ENCODE peak calls at places on chromosomes 7 and 10, in nine cellular contexts. O, Y, N, B, C, L, K, H and F are unnamed samples.

GRCh38 chr7:130417215-130417614 is 23.6 kb downstream of the CEP41 start:
- DNase-seq in N (no peak), C (no peak), H (peak), K (no peak), L (no peak), Y (no peak), B (no peak), O (no peak), F (no peak)

GRCh38 chr7:14690075-14690474 is 212.5 kb downstream of the DGKB start:
- DNase-seq in Y (no peak), N (no peak), H (no peak), B (no peak), C (no peak), O (no peak), L (no peak), K (no peak), F (no peak)

GRCh38 chr7:7585241-7585928 is 18.7 kb downstream of the MIOS start:
- DNase-seq in H (no peak), K (no peak), B (no peak), N (no peak), L (no peak), O (no peak), C (no peak), Y (no peak), F (no peak)

GRCh38 chr7:81789406-81790139 is 19.7 kb upstream of the HGF start:
- DNase-seq in C (no peak), Y (no peak), B (no peak), H (no peak), K (no peak), O (no peak), L (no peak), N (peak), F (no peak)

GRCh38 chr10:93954726-93955363 is 38.9 kb upstream of the PLCE1 start:
- DNase-seq in C (no peak), L (no peak), H (no peak), Y (no peak), O (no peak), B (no peak), K (no peak), N (peak), F (no peak)

GRCh38 chr7:4694653-4695335 is 12.7 kb downstream of the FOXK1 start:
- DNase-seq in H (no peak), C (no peak), L (peak), Y (no peak), O (no peak), B (no peak), N (peak), K (no peak), F (no peak)

GRCh38 chr10:62045765-62046521 is 144.4 kb downstream of the ARID5B start:
- DNase-seq in L (no peak), Y (no peak), O (no peak), K (no peak), N (peak), B (no peak), H (no peak), C (peak), F (no peak)

GRCh38 chr7:115232041-115232440 is 310.1 kb downstream of the MDFIC start:
- DNase-seq in O (no peak), L (no peak), B (no peak), H (no peak), N (peak), K (no peak), C (no peak), Y (no peak), F (no peak)

GRCh38 chr7:27066148-27066547 is 29.7 kb downstream of the HOXA1 start:
- DNase-seq in C (no peak), B (no peak), Y (no peak), O (no peak), L (no peak), N (peak), H (no peak), K (no peak), F (no peak)

GRCh38 chr10:117503170-117503885 is 39.2 kb upstream of the EMX2 start:
- DNase-seq in O (no peak), H (no peak), N (peak), B (no peak), K (no peak), Y (no peak), C (no peak), L (no peak), F (no peak)

GRCh38 chr7:112205348-112206237 is 606 bp downstream of the DOCK4 start:
- DNase-seq in L (peak), H (peak), K (peak), C (no peak), B (peak), O (peak), N (peak), Y (peak), F (peak)

GRCh38 chr10:35563266-35563891 is 41.8 kb upstream of the GJD4 start:
- DNase-seq in L (peak), O (peak), Y (peak), B (peak), K (peak), N (peak), C (peak), H (peak), F (peak)

GRCh38 chr10:104033966-104034365 is 51.7 kb downstream of the COL17A1 start:
- DNase-seq in B (no peak), O (no peak), K (no peak), Y (no peak), H (no peak), N (no peak), C (no peak), L (no peak), F (no peak)

GRCh38 chr7:158864507-158864820 is 8.1 kb downstream of the DYNC2I1 start:
- DNase-seq in H (no peak), Y (no peak), C (no peak), N (no peak), B (no peak), O (no peak), K (no peak), L (no peak), F (no peak)

GRCh38 chr10:78452782-78453181 is 419.1 kb downstream of the RPS24 start:
- DNase-seq in N (no peak), C (no peak), O (no peak), H (no peak), Y (no peak), K (no peak), L (no peak), B (no peak), F (no peak)

GRCh38 chr10:79929409-79929904 is 19.4 kb downstream of the SFTPD start:
- DNase-seq in B (peak), C (peak), L (peak), K (peak), N (peak), Y (peak), O (peak), H (peak), F (peak)

GRCh38 chr10:110058215-110058614 is 50.4 kb downstream of the ADD3 start:
- DNase-seq in H (no peak), N (no peak), L (no peak), C (no peak), O (no peak), Y (no peak), B (no peak), K (no peak), F (no peak)

GRCh38 chr10:63798599-63799498 is 277.6 kb downstream of the REEP3 start:
- DNase-seq in L (peak), H (no peak), N (peak), B (no peak), C (no peak), Y (peak), K (no peak), O (peak), F (peak)

GRCh38 chr10:122243560-122243959 is 27.5 kb upstream of the BTBD16 start:
- DNase-seq in C (no peak), L (no peak), H (no peak), K (no peak), O (no peak), Y (no peak), N (no peak), B (no peak), F (no peak)

GRCh38 chr10:29712108-29712507 is 77.3 kb upstream of the SVIL start:
- DNase-seq in H (no peak), Y (no peak), C (no peak), O (no peak), K (no peak), B (no peak), N (no peak), L (peak), F (no peak)

GRCh38 chr10:132729810-132730565 is 56.0 kb downstream of the NKX6-2 start:
- DNase-seq in L (no peak), N (no peak), B (no peak), H (no peak), C (no peak), O (no peak), K (peak), Y (no peak), F (no peak)

GRCh38 chr10:3828404-3829192 is 43.6 kb upstream of the KLF6 start:
- DNase-seq in K (no peak), L (no peak), Y (no peak), N (peak), B (no peak), H (no peak), O (no peak), C (no peak), F (no peak)

GRCh38 chr10:99711129-99711719 is 20.7 kb downstream of the COX15 start:
- DNase-seq in C (peak), K (peak), O (peak), B (no peak), N (peak), L (peak), Y (peak), H (peak), F (peak)

GRCh38 chr7:79334841-79335240 is 118.6 kb downstream of the MAGI2 start:
- DNase-seq in O (no peak), Y (no peak), L (no peak), C (no peak), H (no peak), K (no peak), B (no peak), N (no peak), F (no peak)

GRCh38 chr10:32279795-32280194 is 67.2 kb downstream of the EPC1 start:
- DNase-seq in K (no peak), L (no peak), O (no peak), H (no peak), B (no peak), Y (no peak), C (no peak), N (no peak), F (no peak)

GRCh38 chr7:16822029-16822428 is 17.2 kb upstream of the AGR2 start:
- DNase-seq in Y (no peak), O (no peak), N (no peak), K (no peak), C (no peak), L (no peak), H (no peak), B (no peak), F (no peak)

GRCh38 chr7:141752634-141753033 is 11.3 kb upstream of the TAS2R3 start:
- DNase-seq in B (no peak), C (no peak), L (no peak), O (no peak), Y (no peak), K (no peak), N (no peak), H (no peak), F (no peak)

GRCh38 chr10:100282907-100283306 is 3.6 kb downstream of the BLOC1S2 start:
- DNase-seq in B (no peak), C (no peak), H (no peak), O (no peak), N (no peak), Y (no peak), L (no peak), K (no peak), F (no peak)

GRCh38 chr7:105647591-105647990 is 66.3 kb upstream of the EFCAB10 start:
- DNase-seq in K (no peak), H (no peak), L (no peak), N (peak), O (no peak), B (no peak), C (no peak), Y (no peak), F (no peak)

GRCh38 chr7:111126987-111127386 is 36.1 kb downstream of the LRRN3 start:
- DNase-seq in L (no peak), H (no peak), N (peak), C (no peak), Y (no peak), K (no peak), B (no peak), O (no peak), F (no peak)

GRCh38 chr10:88949051-88949450 is 3.5 kb downstream of the ACTA2 start:
- DNase-seq in O (no peak), N (no peak), H (no peak), C (no peak), L (no peak), B (no peak), Y (no peak), K (no peak), F (no peak)

GRCh38 chr7:28192786-28193581 is 12.4 kb upstream of the JAZF1 start:
- DNase-seq in O (no peak), B (no peak), H (no peak), C (no peak), Y (no peak), K (no peak), N (peak), L (no peak), F (no peak)

GRCh38 chr10:119409906-119410305 is 132.6 kb downstream of the RGS10 start:
- DNase-seq in Y (peak), L (peak), C (no peak), K (no peak), O (no peak), H (no peak), N (no peak), B (no peak), F (peak)

GRCh38 chr7:30682131-30683083 is at the start of gene CRHR2:
- DNase-seq in O (peak), L (no peak), Y (no peak), K (peak), C (no peak), B (no peak), N (peak), H (peak), F (no peak)